ENCODE peak calls at places on chromosomes 4 and X, in eight cellular contexts. A, S, L, K, G, P, B and W are unnamed samples.

GRCh38 chrX:42443267-42443666 is 334.7 kb downstream of the PPP1R2C start:
- DNase-seq in A (no peak), S (no peak), L (no peak), K (no peak), G (no peak), P (no peak), B (no peak), W (no peak)

GRCh38 chr4:10619220-10619619 is 65.3 kb downstream of the CLNK start:
- DNase-seq in A (no peak), S (no peak), L (no peak), K (no peak), G (no peak), P (no peak), B (peak), W (no peak)

GRCh38 chr4:179307297-179308136 is 1865.3 kb upstream of the AGA start:
- DNase-seq in A (no peak), S (no peak), L (peak), K (peak), G (no peak), P (peak), B (peak), W (peak)

GRCh38 chr4:185113340-185113739 is 29.7 kb upstream of the SLC25A4 start:
- DNase-seq in A (no peak), S (no peak), L (no peak), K (no peak), G (no peak), P (no peak), B (peak), W (no peak)

GRCh38 chrX:103157511-103158316 is 57.2 kb upstream of the BEX4 start:
- DNase-seq in A (no peak), S (no peak), L (no peak), K (peak), G (no peak), P (peak), B (peak), W (peak)

GRCh38 chr4:124167602-124168001 is 544.9 kb downstream of the ANKRD50 start:
- DNase-seq in A (peak), S (no peak), L (no peak), K (no peak), G (no peak), P (no peak), B (no peak), W (no peak)

GRCh38 chrX:41666251-41666650 is 22.5 kb upstream of the GPR34 start:
- DNase-seq in A (no peak), S (no peak), L (no peak), K (no peak), G (no peak), P (no peak), B (peak), W (no peak)

GRCh38 chrX:12946838-12947544 is 27.9 kb upstream of the TMSB4X start:
- DNase-seq in A (no peak), S (peak), L (peak), K (peak), G (peak), P (peak), B (peak), W (peak)

GRCh38 chr4:6388713-6389112 is 83.7 kb downstream of the PPP2R2C start:
- DNase-seq in A (no peak), S (no peak), L (no peak), K (no peak), G (no peak), P (no peak), B (no peak), W (no peak)

GRCh38 chr4:121233982-121234381 is 69.9 kb upstream of the TNIP3 start:
- DNase-seq in A (no peak), S (no peak), L (no peak), K (no peak), G (no peak), P (no peak), B (no peak), W (no peak)

GRCh38 chr4:188452097-188452496 is 312.9 kb downstream of the TRIML1 start:
- DNase-seq in A (no peak), S (no peak), L (no peak), K (no peak), G (no peak), P (no peak), B (no peak), W (no peak)

GRCh38 chr4:72997409-72997808 is 72.1 kb downstream of the COX18 start:
- DNase-seq in A (no peak), S (no peak), L (no peak), K (no peak), G (no peak), P (no peak), B (peak), W (no peak)